ENCODE peak calls at places on chromosomes 3 and 15, in six cellular contexts. One of them, this sample, is unnamed.
A peak's percentile ranks its signal among the peaks of the same experiment; 100 is the strongest.

GRCh38 chr3:71726106-71726505 is 904 bp upstream of the EIF4E3 start:
- DNase-seq in aorta: no peak
- DNase-seq in CD8-positive, alpha-beta T cell: no peak
- DNase-seq in left ventricle myocardium inferior: no peak
- DNase-seq in transverse colon: peak; percentile 26
- DNase-seq in ovary: no peak
- DNase-seq in this sample: no peak

GRCh38 chr3:46914849-46915248 is 37.3 kb downstream of the PTH1R start:
- DNase-seq in aorta: no peak
- DNase-seq in CD8-positive, alpha-beta T cell: no peak
- DNase-seq in left ventricle myocardium inferior: no peak
- DNase-seq in transverse colon: no peak
- DNase-seq in ovary: no peak
- DNase-seq in this sample: no peak

GRCh38 chr3:194395767-194396527 is 3.1 kb downstream of the GP5 start:
- DNase-seq in aorta: no peak
- DNase-seq in CD8-positive, alpha-beta T cell: no peak
- DNase-seq in left ventricle myocardium inferior: peak; percentile 27
- DNase-seq in transverse colon: peak; percentile 41
- DNase-seq in ovary: peak; percentile 77
- DNase-seq in this sample: peak; percentile 41

GRCh38 chr3:81435050-81435449 is 326.4 kb downstream of the GBE1 start:
- DNase-seq in aorta: no peak
- DNase-seq in CD8-positive, alpha-beta T cell: no peak
- DNase-seq in left ventricle myocardium inferior: no peak
- DNase-seq in transverse colon: no peak
- DNase-seq in ovary: no peak
- DNase-seq in this sample: peak; percentile 32

GRCh38 chr15:59371458-59372351 is 966 bp downstream of the MYO1E start:
- DNase-seq in aorta: peak; percentile 78
- DNase-seq in CD8-positive, alpha-beta T cell: no peak
- DNase-seq in left ventricle myocardium inferior: peak; percentile 22
- DNase-seq in transverse colon: peak; percentile 55
- DNase-seq in ovary: peak; percentile 44
- DNase-seq in this sample: no peak

GRCh38 chr3:120420855-120421570 is 29.8 kb downstream of the FSTL1 start:
- DNase-seq in aorta: no peak
- DNase-seq in CD8-positive, alpha-beta T cell: no peak
- DNase-seq in left ventricle myocardium inferior: no peak
- DNase-seq in transverse colon: no peak
- DNase-seq in ovary: no peak
- DNase-seq in this sample: peak; percentile 67

GRCh38 chr3:72234394-72234793 is 449.4 kb upstream of the PROK2 start:
- DNase-seq in aorta: no peak
- DNase-seq in CD8-positive, alpha-beta T cell: no peak
- DNase-seq in left ventricle myocardium inferior: no peak
- DNase-seq in transverse colon: no peak
- DNase-seq in ovary: peak; percentile 46
- DNase-seq in this sample: no peak

GRCh38 chr15:92452143-92452542 is 58.5 kb downstream of the ST8SIA2 start:
- DNase-seq in aorta: no peak
- DNase-seq in CD8-positive, alpha-beta T cell: no peak
- DNase-seq in left ventricle myocardium inferior: no peak
- DNase-seq in transverse colon: no peak
- DNase-seq in ovary: no peak
- DNase-seq in this sample: no peak

GRCh38 chr3:44235604-44236484 is 5.8 kb upstream of the TOPAZ1 start:
- DNase-seq in aorta: no peak
- DNase-seq in CD8-positive, alpha-beta T cell: peak; percentile 5
- DNase-seq in left ventricle myocardium inferior: peak; percentile 30
- DNase-seq in transverse colon: peak; percentile 59
- DNase-seq in ovary: peak; percentile 29
- DNase-seq in this sample: peak; percentile 87

GRCh38 chr15:70046716-70047369 is 50.9 kb downstream of the TLE3 start:
- DNase-seq in aorta: peak; percentile 21
- DNase-seq in CD8-positive, alpha-beta T cell: no peak
- DNase-seq in left ventricle myocardium inferior: no peak
- DNase-seq in transverse colon: no peak
- DNase-seq in ovary: no peak
- DNase-seq in this sample: no peak

GRCh38 chr15:23439513-23439912 is 7.5 kb downstream of the GOLGA6L2 start:
- DNase-seq in aorta: no peak
- DNase-seq in CD8-positive, alpha-beta T cell: no peak
- DNase-seq in left ventricle myocardium inferior: no peak
- DNase-seq in transverse colon: no peak
- DNase-seq in ovary: no peak
- DNase-seq in this sample: no peak

GRCh38 chr3:29311805-29312204 is 30.9 kb downstream of the RBMS3 start:
- DNase-seq in aorta: no peak
- DNase-seq in CD8-positive, alpha-beta T cell: no peak
- DNase-seq in left ventricle myocardium inferior: no peak
- DNase-seq in transverse colon: no peak
- DNase-seq in ovary: no peak
- DNase-seq in this sample: peak; percentile 38

GRCh38 chr15:94674251-94674650 is 442.9 kb downstream of the MCTP2 start:
- DNase-seq in aorta: no peak
- DNase-seq in CD8-positive, alpha-beta T cell: no peak
- DNase-seq in left ventricle myocardium inferior: no peak
- DNase-seq in transverse colon: no peak
- DNase-seq in ovary: peak; percentile 26
- DNase-seq in this sample: no peak

GRCh38 chr3:112377418-112378071 is 44.6 kb downstream of the CD200 start:
- DNase-seq in aorta: no peak
- DNase-seq in CD8-positive, alpha-beta T cell: no peak
- DNase-seq in left ventricle myocardium inferior: no peak
- DNase-seq in transverse colon: no peak
- DNase-seq in ovary: no peak
- DNase-seq in this sample: no peak
- H3K4me1 ChIP-seq in aorta: peaks cover 15% of the 10 kb centered on the region
- H3K4me1 ChIP-seq in CD8-positive, alpha-beta T cell: peaks cover 6% of the 10 kb centered on the region
- H3K4me1 ChIP-seq in left ventricle myocardium inferior: peaks cover 36% of the 10 kb centered on the region
- H3K4me1 ChIP-seq in transverse colon: no peaks in the 10 kb centered on the region
- H3K4me1 ChIP-seq in ovary: no peaks in the 10 kb centered on the region
- H3K4me1 ChIP-seq in this sample: no peaks in the 10 kb centered on the region

DNA sequence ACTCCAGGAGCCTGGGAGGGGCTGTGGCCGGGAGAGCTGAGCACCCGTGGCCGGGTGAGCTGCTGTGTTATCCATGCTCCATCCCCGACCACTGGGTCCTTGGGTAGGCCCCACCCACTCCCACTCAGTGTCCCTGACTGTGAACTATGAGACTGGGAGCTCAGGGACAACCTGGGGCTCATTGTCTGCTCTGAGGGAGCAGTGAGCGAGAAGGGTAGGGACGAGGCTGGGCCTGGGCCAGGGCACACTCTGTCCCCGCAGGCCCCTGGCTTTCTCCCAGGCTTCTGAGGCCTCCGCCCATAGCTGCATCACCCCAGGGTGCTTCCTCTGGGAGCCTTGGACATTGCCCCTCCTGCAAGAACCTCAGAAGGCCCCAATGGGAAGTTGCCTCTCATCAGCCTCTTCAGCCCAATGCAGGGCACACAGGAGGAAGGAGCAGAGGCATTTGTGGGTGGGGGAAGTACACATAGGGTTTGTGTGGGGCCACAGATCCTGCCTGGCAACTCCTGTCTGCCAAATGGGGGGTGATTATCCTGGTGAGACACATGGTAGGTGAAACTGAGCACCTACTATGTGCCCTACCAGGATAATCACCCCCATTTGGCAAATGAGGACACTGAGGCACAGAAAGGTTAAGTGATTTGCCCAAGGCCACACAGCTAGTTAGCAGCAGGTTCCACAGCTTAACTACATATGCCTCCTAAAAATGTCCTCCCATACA is 2.4 kb downstream of the ANPEP start:
- DNase-seq in aorta: no peak
- DNase-seq in CD8-positive, alpha-beta T cell: no peak
- DNase-seq in left ventricle myocardium inferior: peak; percentile 73
- DNase-seq in transverse colon: peak; percentile 88
- DNase-seq in ovary: no peak
- DNase-seq in this sample: no peak
- H3K27ac ChIP-seq in aorta: no peak overlapping the region
- H3K27ac ChIP-seq in CD8-positive, alpha-beta T cell: no peak overlapping the region
- H3K27ac ChIP-seq in left ventricle myocardium inferior: peak overlapping the region; percentile 72
- H3K27ac ChIP-seq in transverse colon: peak overlapping the region; percentile 56
- H3K27ac ChIP-seq in ovary: no peak overlapping the region
- H3K27ac ChIP-seq in this sample: no peak overlapping the region

GRCh38 chr3:26307805-26308204 is 314.8 kb upstream of the LRRC3B start:
- DNase-seq in aorta: no peak
- DNase-seq in CD8-positive, alpha-beta T cell: no peak
- DNase-seq in left ventricle myocardium inferior: no peak
- DNase-seq in transverse colon: no peak
- DNase-seq in ovary: no peak
- DNase-seq in this sample: no peak

GRCh38 chr3:26307192-26307591 is 315.4 kb upstream of the LRRC3B start:
- DNase-seq in aorta: no peak
- DNase-seq in CD8-positive, alpha-beta T cell: no peak
- DNase-seq in left ventricle myocardium inferior: no peak
- DNase-seq in transverse colon: no peak
- DNase-seq in ovary: no peak
- DNase-seq in this sample: no peak

GRCh38 chr3:26312826-26313225 is 309.7 kb upstream of the LRRC3B start:
- DNase-seq in aorta: peak; percentile 32
- DNase-seq in CD8-positive, alpha-beta T cell: no peak
- DNase-seq in left ventricle myocardium inferior: no peak
- DNase-seq in transverse colon: no peak
- DNase-seq in ovary: no peak
- DNase-seq in this sample: no peak

DNA sequence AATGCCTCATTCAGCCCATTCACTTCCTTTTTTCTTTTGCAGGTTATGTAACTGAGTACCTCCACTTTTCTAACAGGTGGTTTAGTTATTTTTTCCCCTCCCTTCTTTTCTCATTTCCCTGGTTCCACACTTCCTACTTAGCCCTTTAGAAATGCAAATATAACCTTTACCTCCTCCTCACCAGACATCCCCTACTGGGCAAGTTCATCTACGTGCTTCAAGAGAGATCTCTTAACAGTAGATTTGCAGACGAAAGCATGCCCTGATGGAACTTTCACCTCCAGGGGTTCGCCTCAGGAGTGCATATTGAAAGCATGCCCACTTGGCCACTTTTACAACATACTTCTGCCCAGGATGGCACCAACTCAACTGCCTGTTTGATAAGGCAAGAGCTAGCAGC is 314.1 kb upstream of the LRRC3B start:
- DNase-seq in aorta: no peak
- DNase-seq in CD8-positive, alpha-beta T cell: no peak
- DNase-seq in left ventricle myocardium inferior: no peak
- DNase-seq in transverse colon: no peak
- DNase-seq in ovary: no peak
- DNase-seq in this sample: no peak
- H3K4me3 ChIP-seq in aorta: no peak overlapping the region
- H3K4me3 ChIP-seq in CD8-positive, alpha-beta T cell: no peak overlapping the region
- H3K4me3 ChIP-seq in left ventricle myocardium inferior: no peak overlapping the region
- H3K4me3 ChIP-seq in transverse colon: no peak overlapping the region
- H3K4me3 ChIP-seq in ovary: no peak overlapping the region
- H3K4me3 ChIP-seq in this sample: no peak overlapping the region

DNA sequence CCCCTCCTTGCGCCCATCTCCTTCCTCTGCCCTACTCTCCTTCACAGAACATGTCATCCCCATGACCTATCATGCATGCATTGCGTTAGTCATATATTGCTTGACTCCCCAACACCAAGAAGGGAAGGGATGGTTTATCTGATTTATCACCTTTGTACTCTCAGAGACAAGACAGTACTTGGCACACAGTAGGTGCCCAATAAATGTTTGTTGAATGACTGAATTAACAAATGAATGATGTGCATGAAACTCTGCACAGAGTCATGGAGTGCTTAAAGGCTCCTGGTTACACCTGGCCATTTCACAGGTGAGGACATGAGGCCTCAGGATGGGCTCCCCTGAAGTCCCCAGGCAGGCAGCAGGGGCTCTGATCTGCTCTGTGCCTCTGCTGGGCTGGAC is 59.6 kb downstream of the IQSEC1 start:
- DNase-seq in aorta: no peak
- DNase-seq in CD8-positive, alpha-beta T cell: no peak
- DNase-seq in left ventricle myocardium inferior: no peak
- DNase-seq in transverse colon: peak; percentile 5
- DNase-seq in ovary: no peak
- DNase-seq in this sample: no peak
- H3K4me1 ChIP-seq in aorta: no peaks in the 10 kb centered on the region
- H3K4me1 ChIP-seq in CD8-positive, alpha-beta T cell: peaks cover 85% of the 10 kb centered on the region
- H3K4me1 ChIP-seq in left ventricle myocardium inferior: peaks cover 45% of the 10 kb centered on the region
- H3K4me1 ChIP-seq in transverse colon: peaks cover 11% of the 10 kb centered on the region
- H3K4me1 ChIP-seq in ovary: no peaks in the 10 kb centered on the region
- H3K4me1 ChIP-seq in this sample: peaks cover 13% of the 10 kb centered on the region

GRCh38 chr3:88324788-88325187 is 175.0 kb downstream of the C3orf38 start:
- DNase-seq in aorta: no peak
- DNase-seq in CD8-positive, alpha-beta T cell: no peak
- DNase-seq in left ventricle myocardium inferior: no peak
- DNase-seq in transverse colon: no peak
- DNase-seq in ovary: no peak
- DNase-seq in this sample: no peak
- H3K27ac ChIP-seq in aorta: no peak overlapping the region
- H3K27ac ChIP-seq in CD8-positive, alpha-beta T cell: no peak overlapping the region
- H3K27ac ChIP-seq in left ventricle myocardium inferior: no peak overlapping the region
- H3K27ac ChIP-seq in transverse colon: no peak overlapping the region
- H3K27ac ChIP-seq in ovary: no peak overlapping the region
- H3K27ac ChIP-seq in this sample: no peak overlapping the region

GRCh38 chr15:61657461-61657860 is 402.8 kb downstream of the VPS13C start:
- DNase-seq in aorta: no peak
- DNase-seq in CD8-positive, alpha-beta T cell: no peak
- DNase-seq in left ventricle myocardium inferior: no peak
- DNase-seq in transverse colon: no peak
- DNase-seq in ovary: no peak
- DNase-seq in this sample: no peak
- H3K4me3 ChIP-seq in aorta: no peak overlapping the region
- H3K4me3 ChIP-seq in CD8-positive, alpha-beta T cell: no peak overlapping the region
- H3K4me3 ChIP-seq in left ventricle myocardium inferior: no peak overlapping the region
- H3K4me3 ChIP-seq in transverse colon: no peak overlapping the region
- H3K4me3 ChIP-seq in ovary: no peak overlapping the region
- H3K4me3 ChIP-seq in this sample: no peak overlapping the region

DNA sequence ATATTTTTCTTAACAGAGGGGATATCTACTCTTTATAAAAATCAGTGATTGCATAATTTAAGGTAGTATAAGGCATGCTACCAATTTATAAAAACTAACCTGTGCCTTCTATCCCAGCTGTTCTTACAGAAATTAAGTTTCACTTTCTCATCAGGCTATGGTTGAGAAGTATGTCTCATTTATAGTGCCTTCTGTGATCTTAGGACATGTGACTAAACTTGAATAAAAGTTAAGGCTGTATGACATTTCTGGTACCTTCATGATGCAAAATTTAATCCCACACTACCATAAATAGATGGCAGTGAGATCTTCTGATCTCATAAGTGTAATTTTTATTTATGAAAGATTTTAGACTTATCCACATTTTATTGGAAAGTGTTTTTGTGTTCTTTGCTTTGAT is 12.6 kb downstream of the TIPARP start:
- DNase-seq in aorta: no peak
- DNase-seq in CD8-positive, alpha-beta T cell: no peak
- DNase-seq in left ventricle myocardium inferior: no peak
- DNase-seq in transverse colon: no peak
- DNase-seq in ovary: no peak
- DNase-seq in this sample: no peak
- H3K4me1 ChIP-seq in aorta: peaks cover 6% of the 10 kb centered on the region
- H3K4me1 ChIP-seq in CD8-positive, alpha-beta T cell: peaks cover 33% of the 10 kb centered on the region
- H3K4me1 ChIP-seq in left ventricle myocardium inferior: peaks cover 100% of the 10 kb centered on the region
- H3K4me1 ChIP-seq in transverse colon: peaks cover 67% of the 10 kb centered on the region
- H3K4me1 ChIP-seq in ovary: peaks cover 10% of the 10 kb centered on the region
- H3K4me1 ChIP-seq in this sample: peaks cover 97% of the 10 kb centered on the region

This sample was measured in cardiac muscle cell.